ENCODE peak calls at places on chromosomes 11 and 22, in four cellular contexts. F, M, Q and I are unnamed samples.

GRCh38 chr11:3220521-3221407 is 2.2 kb upstream of the MRGPRG start:
- DNase-seq in F (no peak), Q (no peak), M (no peak), I (peak; percentile 37)

GRCh38 chr11:44443836-44444769 is 121.4 kb upstream of the CD82 start:
- DNase-seq in Q (peak; percentile 18), M (no peak), F (no peak), I (no peak)

GRCh38 chr22:31329453-31330215 is 16.5 kb downstream of the PATZ1 start:
- DNase-seq in F (no peak), Q (no peak), M (no peak), I (no peak)

GRCh38 chr22:23263651-23264555 is 83.6 kb downstream of the BCR start:
- DNase-seq in F (no peak), M (no peak), Q (no peak), I (peak; percentile 52)

GRCh38 chr22:42949159-42949558 is 65.8 kb downstream of the PACSIN2 start:
- DNase-seq in F (no peak), Q (peak; percentile 29), M (no peak), I (peak; percentile 45)

GRCh38 chr11:35723493-35724284 is 61.1 kb downstream of the TRIM44 start:
- DNase-seq in F (no peak), M (no peak), Q (no peak), I (no peak)

GRCh38 chr11:6608726-6609501 is 3.1 kb downstream of the TAF10 start:
- DNase-seq in F (no peak), Q (no peak), M (no peak), I (peak; percentile 41)

GRCh38 chr11:108562746-108563581 is 30.6 kb downstream of the EXPH5 start:
- DNase-seq in Q (no peak), M (no peak), F (no peak), I (no peak)

GRCh38 chr11:85595285-85595884 is 31.8 kb downstream of the DLG2 start:
- DNase-seq in F (no peak), Q (peak; percentile 62), M (no peak), I (no peak)

GRCh38 chr11:45093761-45094455 is 52.5 kb upstream of the PRDM11 start:
- DNase-seq in Q (no peak), F (no peak), M (no peak), I (peak; percentile 40)

GRCh38 chr22:20020533-20021195 is at the start of gene TANGO2:
- DNase-seq in F (peak; percentile 95), Q (peak; percentile 83), M (peak; percentile 91), I (peak; percentile 97)

GRCh38 chr22:20022231-20023069 is 1.5 kb downstream of the TANGO2 start:
- DNase-seq in F (no peak), M (peak; percentile 7), Q (no peak), I (no peak)

GRCh38 chr22:20019661-20020532 is 1.0 kb upstream of the TANGO2 start:
- DNase-seq in Q (no peak), F (no peak), M (peak; percentile 28), I (no peak)

GRCh38 chr22:20023214-20023613 is 2.3 kb downstream of the TANGO2 start:
- DNase-seq in M (peak; percentile 1), F (no peak), Q (no peak), I (no peak)

DNA sequence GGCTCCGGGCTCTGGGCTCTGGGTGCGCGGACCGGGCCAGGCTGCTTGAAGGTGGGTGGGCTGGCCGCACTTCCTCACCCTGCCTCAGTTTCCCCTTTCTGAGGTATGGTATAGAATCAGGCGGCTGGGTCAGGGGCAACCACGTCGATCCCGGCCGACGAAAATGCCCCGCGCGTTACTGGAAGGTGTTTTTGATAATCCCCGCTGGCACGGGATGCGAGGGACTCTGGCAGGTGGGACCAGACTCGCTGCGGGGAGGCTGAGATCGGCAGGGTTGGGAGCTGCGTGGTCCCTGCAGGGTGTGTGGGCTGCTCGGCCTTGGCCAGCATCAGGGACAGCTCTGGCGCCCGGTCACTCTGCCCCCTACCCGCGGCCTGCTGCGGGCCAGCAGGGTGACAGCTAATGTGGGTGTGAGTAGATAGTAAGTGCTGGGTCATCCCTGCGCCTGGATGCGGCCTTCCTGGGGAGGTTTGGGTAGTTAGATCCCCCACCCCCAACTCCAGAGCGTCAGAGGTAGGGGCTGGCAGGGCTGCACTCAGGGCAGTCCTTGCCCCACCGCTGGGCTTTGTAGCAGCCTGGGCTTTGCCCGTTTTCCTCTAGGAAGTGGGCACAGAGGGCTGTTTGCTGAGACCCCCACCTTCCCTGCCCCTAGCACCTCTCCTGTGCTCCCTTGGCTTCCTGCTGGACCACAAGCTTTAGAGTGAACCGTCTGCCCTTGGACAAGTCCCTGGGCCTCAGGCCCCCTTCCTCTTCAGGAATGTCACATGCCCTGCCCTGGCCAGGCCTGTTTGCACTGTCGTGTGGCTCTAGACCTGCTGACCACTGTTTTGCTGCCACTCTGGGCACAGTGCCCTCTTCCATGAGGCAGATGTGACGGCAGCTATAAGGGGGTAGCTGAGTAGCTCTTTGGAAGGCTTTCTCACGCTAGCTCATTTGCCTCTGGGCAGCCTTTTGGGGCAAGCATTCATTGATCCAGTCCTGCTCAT is 579 bp downstream of the TANGO2 start:
- DNase-seq in Q (no peak), M (peak; percentile 32), F (peak; percentile 83), I (peak; percentile 59)
- TF ChIP-seq POLR2A in Q (no peak), M (no peak), F (peak; percentile 28), I (no peak)

GRCh38 chr22:40951795-40952602 is 821 bp downstream of the RBX1 start:
- DNase-seq in M (no peak), Q (no peak), F (no peak), I (no peak)
- TF ChIP-seq POLR2A in M (no peak), Q (peak; percentile 24), F (no peak), I (no peak)

DNA sequence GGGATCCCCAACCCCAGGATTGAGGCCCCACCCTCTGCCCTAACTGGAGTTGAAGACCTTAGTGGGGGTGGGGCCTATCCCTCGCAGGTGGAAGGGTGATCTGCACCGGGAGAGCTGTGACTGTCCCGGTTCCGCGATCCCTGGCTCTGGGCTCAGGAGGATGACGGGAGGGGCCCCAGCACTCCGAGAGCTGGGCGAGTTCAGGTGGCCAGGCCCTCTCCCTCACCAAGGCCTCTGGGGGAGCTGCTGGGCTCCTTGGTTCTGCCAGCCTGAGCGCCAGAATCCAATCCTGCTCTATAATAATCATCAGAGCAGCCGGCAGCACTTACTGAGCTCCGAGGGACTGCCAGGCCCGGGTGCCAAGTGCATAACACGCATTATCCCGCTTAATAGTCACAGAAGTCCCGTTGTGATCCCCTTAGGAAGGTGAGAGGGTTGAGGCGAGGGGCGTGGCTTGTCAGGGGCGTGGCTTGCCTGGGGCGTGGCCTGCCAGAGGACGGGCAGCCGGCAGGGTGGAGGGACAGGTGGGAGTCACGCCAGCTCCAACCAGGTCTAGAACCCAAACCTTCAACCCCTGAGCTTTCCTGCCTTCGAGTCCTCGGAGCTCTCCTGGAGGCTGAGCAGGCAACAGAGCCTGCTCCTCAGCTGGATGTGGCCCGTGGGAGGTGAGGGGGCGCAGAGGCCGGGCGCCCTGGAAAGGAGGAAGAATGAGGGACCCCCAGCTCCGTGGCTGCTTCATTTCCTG is 7.2 kb upstream of the SYT7 start:
- DNase-seq in F (peak; percentile 54), Q (peak; percentile 30), M (peak; percentile 46), I (peak; percentile 51)
- TF ChIP-seq POLR2A in F (no peak), Q (no peak), M (no peak), I (no peak)

DNA sequence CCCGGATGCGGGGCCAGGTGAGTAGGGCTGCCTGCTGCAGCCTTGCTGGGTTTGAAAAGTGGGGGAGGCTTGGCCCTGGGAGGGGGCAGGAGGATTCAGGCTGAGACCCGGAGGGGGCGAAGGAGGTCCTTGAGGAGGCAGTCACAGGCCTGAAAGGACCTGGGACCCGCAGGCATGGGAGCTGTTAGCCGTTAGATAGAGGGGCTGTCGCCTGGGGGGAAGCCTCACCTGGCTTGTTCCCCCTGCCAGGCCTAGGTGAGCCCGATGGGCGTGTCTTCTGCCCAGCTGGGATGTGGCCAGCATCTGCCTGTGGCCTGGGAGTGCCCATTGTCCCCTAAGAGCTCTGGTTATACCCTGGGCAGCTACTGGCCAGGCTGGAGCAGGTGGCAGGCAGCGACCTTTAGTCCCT is 1.8 kb upstream of the DUSP8 start:
- DNase-seq in F (peak; percentile 80), M (no peak), Q (peak; percentile 71), I (peak; percentile 46)
- TF ChIP-seq POLR2A in F (peak; percentile 77), M (no peak), Q (no peak), I (peak; percentile 82)

GRCh38 chr11:65546217-65546958 is 11.8 kb downstream of the LTBP3 start:
- DNase-seq in F (peak; percentile 98), M (peak; percentile 73), Q (peak; percentile 55), I (peak; percentile 99)
- TF ChIP-seq POLR2A in F (peak; percentile 54), M (no peak), Q (no peak), I (peak; percentile 66)

GRCh38 chr22:41589601-41590365 is at the start of gene PMM1:
- DNase-seq in Q (peak; percentile 99), M (peak; percentile 100), F (peak; percentile 100), I (peak; percentile 100)
- TF ChIP-seq POLR2A in Q (peak; percentile 72), M (peak; percentile 94), F (peak; percentile 92), I (peak; percentile 97)

GRCh38 chr11:93738647-93739081 is 2.6 kb downstream of the TAF1D start:
- DNase-seq in Q (no peak), M (no peak), F (no peak), I (no peak)
- TF ChIP-seq POLR2A in Q (no peak), M (no peak), F (no peak), I (no peak)

GRCh38 chr11:119362741-119363080 is 16.2 kb upstream of the MFRP start:
- DNase-seq in M (no peak), F (no peak), Q (no peak), I (no peak)

GRCh38 chr11:119365071-119365591 is 16.4 kb downstream of the USP2 start:
- DNase-seq in M (peak; percentile 30), Q (no peak), F (no peak), I (no peak)

GRCh38 chr11:119361961-119362725 is 15.6 kb upstream of the MFRP start:
- DNase-seq in M (peak; percentile 16), F (no peak), Q (no peak), I (peak; percentile 40)

GRCh38 chr11:119363081-119363861 is 16.8 kb upstream of the MFRP start:
- DNase-seq in F (peak; percentile 40), M (peak; percentile 53), Q (no peak), I (peak; percentile 58)

GRCh38 chr11:119363874-119364590 is 17.5 kb downstream of the USP2 start:
- DNase-seq in M (peak; percentile 78), F (peak; percentile 78), Q (no peak), I (peak; percentile 82)
- TF ChIP-seq POLR2A in M (peak; percentile 31), F (peak; percentile 72), Q (no peak), I (peak; percentile 66)